ENCODE peak calls at places on chromosomes 7 and 10, in four cellular contexts. Q is HuH-7, R is KBM-7, E is CMK. N is an unnamed sample.

GRCh38 chr10:18793951-18794350 is 134.7 kb downstream of the ARL5B start:
- DNase-seq in R (peak), E (no peak), Q (peak), N (no peak)

GRCh38 chr7:44116789-44117666 is 6.3 kb downstream of the POLD2 start:
- DNase-seq in E (no peak), R (no peak), Q (no peak), N (no peak)

GRCh38 chr10:68992721-68993440 is 4.3 kb downstream of the KIFBP start:
- DNase-seq in Q (no peak), E (no peak), R (no peak), N (no peak)

GRCh38 chr7:39733881-39734571 is 110.7 kb downstream of the RALA start:
- DNase-seq in R (no peak), E (no peak), Q (no peak), N (no peak)

GRCh38 chr7:157429001-157429679 is 92.3 kb downstream of the DNAJB6 start:
- DNase-seq in Q (no peak), R (no peak), E (no peak), N (no peak)

GRCh38 chr7:100847360-100847759 is 5.2 kb upstream of the SLC12A9 start:
- DNase-seq in E (no peak), R (no peak), Q (no peak), N (no peak)

GRCh38 chr7:133001727-133002126 is 80.2 kb downstream of the CHCHD3 start:
- DNase-seq in Q (no peak), E (no peak), R (no peak), N (no peak)

GRCh38 chr7:98163704-98164478 is 47.3 kb upstream of the BHLHA15 start:
- DNase-seq in R (no peak), E (no peak), Q (no peak), N (no peak)

GRCh38 chr7:36667007-36667406 is 57.3 kb downstream of the AOAH start:
- DNase-seq in Q (peak), R (no peak), E (no peak), N (no peak)

GRCh38 chr7:47635091-47636090 is 53.5 kb upstream of the TNS3 start:
- DNase-seq in R (no peak), Q (peak), E (no peak), N (no peak)

GRCh38 chr10:108465871-108466641 is 1301.5 kb upstream of the SORCS1 start:
- DNase-seq in Q (no peak), E (no peak), R (no peak), N (no peak)

GRCh38 chr7:139618482-139619366 is 95.2 kb downstream of the CLEC2L start:
- DNase-seq in E (no peak), R (peak), Q (peak), N (no peak)

GRCh38 chr7:44104880-44105771 is 981 bp downstream of the AEBP1 start:
- DNase-seq in E (no peak), Q (no peak), R (no peak), N (no peak)

GRCh38 chr10:121157998-121158397 is 306.8 kb downstream of the WDR11 start:
- DNase-seq in E (peak), Q (no peak), R (peak), N (no peak)

GRCh38 chr10:101379663-101380352 is 25.8 kb downstream of the BTRC start:
- DNase-seq in R (no peak), E (no peak), Q (no peak), N (no peak)